ENCODE peak calls at places on chromosomes 4 and X, in six cellular contexts. One of them, this sample, is unnamed.

GRCh38 chr4:21451032-21451431 is 497.5 kb downstream of the KCNIP4 start:
- DNase-seq in suprapubic skin: no peak
- DNase-seq in sigmoid colon: no peak
- DNase-seq in HepG2: no peak
- DNase-seq in stomach: no peak
- DNase-seq in SK-N-SH: no peak
- DNase-seq in this sample: no peak

GRCh38 chrX:136196691-136197155 is 49.4 kb downstream of the FHL1 start:
- DNase-seq in SK-N-SH: no peak
- DNase-seq in HepG2: no peak
- DNase-seq in suprapubic skin: no peak
- DNase-seq in sigmoid colon: no peak
- DNase-seq in stomach: no peak
- DNase-seq in this sample: no peak

GRCh38 chrX:103727115-103727514 is 16.4 kb downstream of the TMEM31 start:
- DNase-seq in stomach: no peak
- DNase-seq in SK-N-SH: no peak
- DNase-seq in sigmoid colon: no peak
- DNase-seq in HepG2: no peak
- DNase-seq in suprapubic skin: no peak
- DNase-seq in this sample: no peak

GRCh38 chr4:173057442-173057841 is 111.2 kb upstream of the GALNT7 start:
- DNase-seq in suprapubic skin: no peak
- DNase-seq in SK-N-SH: no peak
- DNase-seq in HepG2: no peak
- DNase-seq in sigmoid colon: no peak
- DNase-seq in stomach: no peak
- DNase-seq in this sample: no peak

GRCh38 chr4:145216532-145216931 is 36.1 kb upstream of the OTUD4 start:
- DNase-seq in HepG2: no peak
- DNase-seq in SK-N-SH: peak; percentile 13
- DNase-seq in stomach: no peak
- DNase-seq in suprapubic skin: no peak
- DNase-seq in sigmoid colon: no peak
- DNase-seq in this sample: no peak

GRCh38 chrX:131828482-131828881 is 194.6 kb upstream of the STK26 start:
- DNase-seq in sigmoid colon: no peak
- DNase-seq in SK-N-SH: no peak
- DNase-seq in stomach: no peak
- DNase-seq in suprapubic skin: no peak
- DNase-seq in HepG2: no peak
- DNase-seq in this sample: no peak

GRCh38 chrX:9835585-9836210 is 49.5 kb downstream of the SHROOM2 start:
- DNase-seq in stomach: no peak
- DNase-seq in SK-N-SH: no peak
- DNase-seq in suprapubic skin: no peak
- DNase-seq in sigmoid colon: no peak
- DNase-seq in HepG2: no peak
- DNase-seq in this sample: no peak

GRCh38 chrX:136691028-136691809 is 43.3 kb downstream of the CD40LG start:
- DNase-seq in HepG2: no peak
- DNase-seq in SK-N-SH: no peak
- DNase-seq in suprapubic skin: no peak
- DNase-seq in stomach: no peak
- DNase-seq in sigmoid colon: no peak
- DNase-seq in this sample: no peak

GRCh38 chr4:68361146-68361589 is 11.3 kb upstream of the YTHDC1 start:
- DNase-seq in SK-N-SH: no peak
- DNase-seq in sigmoid colon: no peak
- DNase-seq in HepG2: peak; percentile 76
- DNase-seq in suprapubic skin: no peak
- DNase-seq in stomach: no peak
- DNase-seq in this sample: no peak

GRCh38 chrX:15391850-15392249 is 7.6 kb upstream of the VEGFD start:
- DNase-seq in SK-N-SH: no peak
- DNase-seq in sigmoid colon: no peak
- DNase-seq in HepG2: no peak
- DNase-seq in suprapubic skin: no peak
- DNase-seq in stomach: no peak
- DNase-seq in this sample: no peak

GRCh38 chr4:92264163-92264562 is 39.6 kb upstream of the GRID2 start:
- DNase-seq in suprapubic skin: no peak
- DNase-seq in SK-N-SH: no peak
- DNase-seq in stomach: no peak
- DNase-seq in HepG2: no peak
- DNase-seq in sigmoid colon: no peak
- DNase-seq in this sample: no peak

GRCh38 chrX:46268429-46268828 is 276.8 kb downstream of the ZNF674 start:
- DNase-seq in SK-N-SH: no peak
- DNase-seq in stomach: no peak
- DNase-seq in suprapubic skin: no peak
- DNase-seq in HepG2: peak; percentile 11
- DNase-seq in sigmoid colon: no peak
- DNase-seq in this sample: no peak

GRCh38 chr4:3233391-3234071 is 15.4 kb upstream of the MSANTD1 start:
- DNase-seq in stomach: no peak
- DNase-seq in suprapubic skin: no peak
- DNase-seq in HepG2: no peak
- DNase-seq in SK-N-SH: no peak
- DNase-seq in sigmoid colon: no peak
- DNase-seq in this sample: no peak

GRCh38 chr4:159042097-159042605 is 60.7 kb upstream of the RAPGEF2 start:
- DNase-seq in suprapubic skin: no peak
- DNase-seq in stomach: peak; percentile 61
- DNase-seq in sigmoid colon: no peak
- DNase-seq in HepG2: no peak
- DNase-seq in SK-N-SH: peak; percentile 73
- DNase-seq in this sample: peak; percentile 46

GRCh38 chrX:2434270-2434669 is 66.5 kb downstream of the DHRSX start:
- DNase-seq in suprapubic skin: no peak
- DNase-seq in SK-N-SH: no peak
- DNase-seq in HepG2: no peak
- DNase-seq in stomach: no peak
- DNase-seq in sigmoid colon: no peak
- DNase-seq in this sample: no peak

GRCh38 chr4:91448668-91449330 is 855.0 kb upstream of the GRID2 start:
- DNase-seq in SK-N-SH: no peak
- DNase-seq in HepG2: no peak
- DNase-seq in sigmoid colon: no peak
- DNase-seq in stomach: no peak
- DNase-seq in suprapubic skin: no peak
- DNase-seq in this sample: no peak

GRCh38 chr4:155134136-155134535 is 74.3 kb upstream of the NPY2R start:
- DNase-seq in HepG2: no peak
- DNase-seq in suprapubic skin: no peak
- DNase-seq in SK-N-SH: no peak
- DNase-seq in sigmoid colon: no peak
- DNase-seq in stomach: no peak
- DNase-seq in this sample: no peak

GRCh38 chr4:5993063-5993745 is 25.0 kb downstream of the C4orf50 start:
- DNase-seq in suprapubic skin: peak; percentile 21
- DNase-seq in sigmoid colon: peak; percentile 45
- DNase-seq in HepG2: no peak
- DNase-seq in stomach: no peak
- DNase-seq in SK-N-SH: no peak
- DNase-seq in this sample: no peak

GRCh38 chr4:105966046-105966445 is 70.8 kb downstream of the NPNT start:
- DNase-seq in sigmoid colon: no peak
- DNase-seq in stomach: no peak
- DNase-seq in SK-N-SH: no peak
- DNase-seq in HepG2: no peak
- DNase-seq in suprapubic skin: no peak
- DNase-seq in this sample: no peak

GRCh38 chrX:43870758-43871419 is 11.4 kb downstream of the MAOB start:
- DNase-seq in suprapubic skin: no peak
- DNase-seq in stomach: peak; percentile 40
- DNase-seq in sigmoid colon: no peak
- DNase-seq in HepG2: no peak
- DNase-seq in SK-N-SH: no peak
- DNase-seq in this sample: no peak

GRCh38 chr4:147777456-147778091 is 45.7 kb downstream of the ARHGAP10 start:
- DNase-seq in SK-N-SH: no peak
- DNase-seq in HepG2: no peak
- DNase-seq in suprapubic skin: no peak
- DNase-seq in stomach: no peak
- DNase-seq in sigmoid colon: no peak
- DNase-seq in this sample: no peak
- TF ChIP-seq POLR2AphosphoS5 in SK-N-SH: no peak
- TF ChIP-seq POLR2AphosphoS5 in HepG2: no peak
- TF ChIP-seq POLR2AphosphoS5 in suprapubic skin: no peak
- TF ChIP-seq POLR2AphosphoS5 in stomach: no peak
- TF ChIP-seq POLR2AphosphoS5 in sigmoid colon: no peak
- TF ChIP-seq POLR2AphosphoS5 in this sample: no peak

GRCh38 chrX:110171442-110171841 is 146.4 kb downstream of the AMMECR1 start:
- DNase-seq in suprapubic skin: no peak
- DNase-seq in sigmoid colon: no peak
- DNase-seq in SK-N-SH: no peak
- DNase-seq in HepG2: no peak
- DNase-seq in stomach: no peak
- DNase-seq in this sample: no peak

GRCh38 chrX:110172215-110172614 is 145.7 kb downstream of the AMMECR1 start:
- DNase-seq in suprapubic skin: no peak
- DNase-seq in sigmoid colon: no peak
- DNase-seq in HepG2: no peak
- DNase-seq in stomach: no peak
- DNase-seq in SK-N-SH: no peak
- DNase-seq in this sample: no peak

GRCh38 chrX:110178179-110178865 is 139.6 kb downstream of the AMMECR1 start:
- DNase-seq in HepG2: no peak
- DNase-seq in suprapubic skin: no peak
- DNase-seq in stomach: peak; percentile 63
- DNase-seq in SK-N-SH: no peak
- DNase-seq in sigmoid colon: no peak
- DNase-seq in this sample: no peak

GRCh38 chrX:110173192-110174175 is 144.4 kb downstream of the AMMECR1 start:
- DNase-seq in HepG2: no peak
- DNase-seq in sigmoid colon: no peak
- DNase-seq in suprapubic skin: no peak
- DNase-seq in stomach: peak; percentile 56
- DNase-seq in SK-N-SH: no peak
- DNase-seq in this sample: no peak

DNA sequence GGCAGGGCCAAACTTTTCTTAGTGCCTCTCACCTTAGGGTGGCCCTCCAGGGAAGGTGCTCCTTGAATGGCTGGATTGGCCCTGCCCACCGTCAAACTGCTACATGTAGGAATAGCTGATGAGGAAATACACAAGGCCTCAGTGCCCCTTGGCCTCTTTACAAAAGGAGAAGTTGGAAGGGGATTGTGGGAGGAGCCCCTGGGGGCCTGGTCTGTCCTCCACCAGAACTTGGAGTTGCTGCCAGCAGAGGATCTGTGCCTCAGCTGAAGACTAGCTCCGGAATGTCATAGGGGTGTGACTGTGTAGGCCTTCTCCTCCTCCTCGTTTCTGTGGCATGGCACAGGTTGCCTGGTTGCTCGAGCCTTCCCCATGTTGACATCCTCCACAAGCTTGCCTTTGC is 142.7 kb downstream of the AMMECR1 start:
- DNase-seq in SK-N-SH: no peak
- DNase-seq in suprapubic skin: no peak
- DNase-seq in stomach: no peak
- DNase-seq in HepG2: no peak
- DNase-seq in sigmoid colon: no peak
- DNase-seq in this sample: no peak
- H3K36me3 ChIP-seq in SK-N-SH: no peaks in the 10 kb centered on the region
- H3K36me3 ChIP-seq in suprapubic skin: no peaks in the 10 kb centered on the region
- H3K36me3 ChIP-seq in stomach: peaks cover 10% of the 10 kb centered on the region
- H3K36me3 ChIP-seq in HepG2: no peaks in the 10 kb centered on the region
- H3K36me3 ChIP-seq in sigmoid colon: no peaks in the 10 kb centered on the region
- H3K36me3 ChIP-seq in this sample: no peaks in the 10 kb centered on the region

GRCh38 chr4:138437263-138437851 is 195.2 kb upstream of the SLC7A11 start:
- DNase-seq in sigmoid colon: no peak
- DNase-seq in HepG2: no peak
- DNase-seq in suprapubic skin: no peak
- DNase-seq in stomach: no peak
- DNase-seq in SK-N-SH: no peak
- DNase-seq in this sample: no peak
- TF ChIP-seq EP300 in sigmoid colon: no peak
- TF ChIP-seq EP300 in HepG2: no peak
- TF ChIP-seq EP300 in suprapubic skin: no peak
- TF ChIP-seq EP300 in stomach: no peak
- TF ChIP-seq EP300 in SK-N-SH: no peak
- TF ChIP-seq EP300 in this sample: no peak

GRCh38 chr4:97560009-97560408 is 583.3 kb downstream of the STPG2 start:
- DNase-seq in SK-N-SH: no peak
- DNase-seq in sigmoid colon: no peak
- DNase-seq in HepG2: no peak
- DNase-seq in stomach: no peak
- DNase-seq in suprapubic skin: no peak
- DNase-seq in this sample: no peak

GRCh38 chr4:97558204-97558804 is 585.0 kb downstream of the STPG2 start:
- DNase-seq in suprapubic skin: no peak
- DNase-seq in stomach: no peak
- DNase-seq in HepG2: no peak
- DNase-seq in SK-N-SH: no peak
- DNase-seq in sigmoid colon: no peak
- DNase-seq in this sample: no peak
- TF ChIP-seq POLR2AphosphoS5 in suprapubic skin: no peak
- TF ChIP-seq POLR2AphosphoS5 in stomach: no peak
- TF ChIP-seq POLR2AphosphoS5 in HepG2: no peak
- TF ChIP-seq POLR2AphosphoS5 in SK-N-SH: no peak
- TF ChIP-seq POLR2AphosphoS5 in sigmoid colon: no peak
- TF ChIP-seq POLR2AphosphoS5 in this sample: no peak

GRCh38 chrX:18278448-18278847 is 57.8 kb upstream of the BEND2 start:
- DNase-seq in stomach: no peak
- DNase-seq in sigmoid colon: no peak
- DNase-seq in HepG2: no peak
- DNase-seq in suprapubic skin: no peak
- DNase-seq in SK-N-SH: no peak
- DNase-seq in this sample: no peak
- H3K36me3 ChIP-seq in stomach: no peaks in the 10 kb centered on the region
- H3K36me3 ChIP-seq in sigmoid colon: no peaks in the 10 kb centered on the region
- H3K36me3 ChIP-seq in HepG2: no peaks in the 10 kb centered on the region
- H3K36me3 ChIP-seq in suprapubic skin: no peaks in the 10 kb centered on the region
- H3K36me3 ChIP-seq in SK-N-SH: no peaks in the 10 kb centered on the region
- H3K36me3 ChIP-seq in this sample: no peaks in the 10 kb centered on the region

DNA sequence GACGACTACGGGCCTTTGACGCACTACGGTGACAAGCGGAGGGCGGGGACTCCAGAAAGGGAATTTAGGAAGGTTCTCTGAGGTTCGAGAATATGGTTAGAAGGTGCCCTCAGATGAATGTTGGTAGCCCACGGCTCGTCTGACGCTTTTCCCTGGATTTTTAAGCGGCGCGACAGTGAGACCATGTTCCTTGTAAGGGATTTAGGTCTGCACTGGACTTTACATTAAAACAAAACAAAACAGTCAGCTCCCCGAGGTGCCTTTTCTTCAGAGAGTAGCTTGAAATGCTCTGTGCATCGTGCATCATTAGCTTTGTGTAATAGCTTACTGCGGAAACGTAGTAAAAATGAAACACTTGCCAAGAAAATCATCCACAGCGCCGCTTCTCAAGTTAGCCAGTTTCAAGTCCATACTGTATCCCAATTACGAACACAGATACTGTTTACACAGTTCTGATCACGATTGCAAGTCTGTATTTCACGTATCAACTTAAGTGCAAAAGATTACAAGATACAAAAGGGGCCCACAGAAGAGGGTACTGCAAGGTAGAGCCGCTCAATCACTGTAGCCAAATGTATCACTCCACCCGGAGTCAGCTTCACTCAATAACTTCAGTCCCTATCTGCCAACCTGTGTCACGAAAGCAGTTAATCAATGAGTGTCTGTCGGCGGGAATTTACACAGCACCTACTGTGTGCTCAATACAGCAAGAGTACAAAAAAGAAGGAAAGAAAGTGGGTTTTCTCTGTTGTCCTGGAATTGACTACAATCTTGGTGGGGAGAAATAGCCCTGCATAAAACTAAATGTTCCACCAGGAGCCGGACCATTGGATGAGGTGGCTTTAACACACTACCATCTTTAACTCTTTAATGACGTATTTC is 525 bp upstream of the NKRF start:
- DNase-seq in HepG2: no peak
- DNase-seq in stomach: no peak
- DNase-seq in SK-N-SH: no peak
- DNase-seq in suprapubic skin: no peak
- DNase-seq in sigmoid colon: no peak
- DNase-seq in this sample: no peak
- TF ChIP-seq EP300 in HepG2: no peak
- TF ChIP-seq EP300 in stomach: no peak
- TF ChIP-seq EP300 in SK-N-SH: no peak
- TF ChIP-seq EP300 in suprapubic skin: no peak
- TF ChIP-seq EP300 in sigmoid colon: no peak
- TF ChIP-seq EP300 in this sample: no peak